ENCODE peak calls at places on chromosomes 1 and 21, in four cellular contexts. E is lower lobe of right lung, G is AG04450, H is right lobe of liver. A is an unnamed sample.

GRCh38 chr1:18414321-18414720 is 66.4 kb upstream of the KLHDC7A start:
- DNase-seq in E (no peak), G (no peak), H (no peak), A (no peak)

GRCh38 chr1:41532206-41532975 is 47.9 kb upstream of the EDN2 start:
- DNase-seq in E (peak), G (no peak), H (no peak), A (no peak)

GRCh38 chr21:34284613-34285160 is 79.1 kb upstream of the KCNE2 start:
- DNase-seq in E (no peak), G (no peak), H (no peak), A (no peak)

GRCh38 chr1:27116697-27117096 is 38.2 kb downstream of the SLC9A1 start:
- DNase-seq in E (no peak), G (no peak), H (no peak), A (no peak)

GRCh38 chr1:171480035-171480434 is 5.3 kb upstream of the PRRC2C start:
- DNase-seq in E (no peak), G (no peak), H (no peak), A (no peak)

GRCh38 chr1:65195495-65196417 is 47.8 kb downstream of the AK4 start:
- DNase-seq in E (no peak), G (no peak), H (no peak), A (peak)

GRCh38 chr1:55235722-55236121 is 20.6 kb upstream of the USP24 start:
- DNase-seq in E (no peak), G (peak), H (no peak), A (peak)

GRCh38 chr1:234962340-234962989 is 166.2 kb downstream of the TOMM20 start:
- DNase-seq in E (no peak), G (peak), H (no peak), A (peak)

GRCh38 chr21:42105916-42106315 is 34.8 kb downstream of the UMODL1 start:
- DNase-seq in E (no peak), G (no peak), H (peak), A (no peak)

GRCh38 chr1:8889925-8890785 is 11.7 kb upstream of the ENO1 start:
- DNase-seq in E (peak), G (no peak), H (peak), A (no peak)

GRCh38 chr1:15430787-15431570 is 7.3 kb upstream of the CTRC start:
- DNase-seq in E (peak), G (no peak), H (peak), A (no peak)

GRCh38 chr1:155899683-155900082 is 11.5 kb downstream of the RIT1 start:
- DNase-seq in E (no peak), G (no peak), H (no peak), A (no peak)

GRCh38 chr21:20790113-20790512 is 208.1 kb upstream of the NCAM2 start:
- DNase-seq in E (no peak), G (no peak), H (no peak), A (no peak)

GRCh38 chr1:101781437-101781836 is 215.3 kb downstream of the OLFM3 start:
- DNase-seq in E (no peak), G (no peak), H (no peak), A (no peak)

GRCh38 chr21:37562920-37563640 is 196.5 kb downstream of the DYRK1A start:
- DNase-seq in E (peak), G (no peak), H (no peak), A (no peak)

GRCh38 chr1:240508950-240509349 is 103.0 kb downstream of the GREM2 start:
- DNase-seq in E (no peak), G (no peak), H (no peak), A (peak)

GRCh38 chr1:61441723-61442262 is 283.1 kb downstream of the TM2D1 start:
- DNase-seq in E (no peak), G (no peak), H (no peak), A (no peak)

GRCh38 chr1:89566761-89567174 is 42.1 kb downstream of the LRRC8B start:
- DNase-seq in E (peak), G (no peak), H (peak), A (no peak)

GRCh38 chr1:168609133-168609715 is 32.8 kb downstream of the XCL1 start:
- DNase-seq in E (no peak), G (no peak), H (no peak), A (no peak)

GRCh38 chr1:198556969-198557368 is 16.5 kb upstream of the ATP6V1G3 start:
- DNase-seq in E (peak), G (no peak), H (peak), A (peak)

GRCh38 chr1:162347281-162347680 is 29.4 kb downstream of the SPATA46 start:
- DNase-seq in E (no peak), G (no peak), H (no peak), A (no peak)

GRCh38 chr1:59672851-59673574 is 141.7 kb upstream of the HOOK1 start:
- DNase-seq in E (peak), G (no peak), H (no peak), A (peak)

GRCh38 chr1:62746086-62746808 is 37.7 kb upstream of the ATG4C start:
- DNase-seq in E (no peak), G (no peak), H (no peak), A (peak)

GRCh38 chr1:51998701-51999100 is 8.2 kb upstream of the RAB3B start:
- DNase-seq in E (no peak), G (no peak), H (no peak), A (no peak)

GRCh38 chr1:159442428-159442827 is 2.9 kb downstream of the OR10J1 start:
- DNase-seq in E (no peak), G (no peak), H (no peak), A (no peak)

GRCh38 chr1:190067592-190067991 is 410.1 kb downstream of the BRINP3 start:
- DNase-seq in E (no peak), G (peak), H (no peak), A (no peak)

GRCh38 chr1:212219679-212220463 is 65.3 kb upstream of the PPP2R5A start:
- DNase-seq in E (no peak), G (no peak), H (no peak), A (no peak)

GRCh38 chr1:224734261-224734935 is 118.3 kb downstream of the CNIH3 start:
- DNase-seq in E (no peak), G (no peak), H (no peak), A (no peak)

GRCh38 chr1:181097242-181097641 is 8.7 kb downstream of the IER5 start:
- DNase-seq in E (no peak), G (no peak), H (no peak), A (no peak)

GRCh38 chr1:165949335-165950130 is 122.1 kb downstream of the UCK2 start:
- DNase-seq in E (no peak), G (no peak), H (no peak), A (no peak)

GRCh38 chr1:169513208-169513607 is 27.5 kb upstream of the SLC19A2 start:
- DNase-seq in E (no peak), G (no peak), H (no peak), A (no peak)

GRCh38 chr1:148318123-148318899 is 164.8 kb downstream of the PPIAL4G start:
- DNase-seq in E (peak), G (no peak), H (no peak), A (no peak)

GRCh38 chr1:47592296-47592975 is 154.6 kb downstream of the FOXD2 start:
- DNase-seq in E (no peak), G (no peak), H (no peak), A (no peak)

GRCh38 chr1:96309783-96310182 is 411.8 kb upstream of the PTBP2 start:
- DNase-seq in E (no peak), G (peak), H (no peak), A (no peak)

GRCh38 chr1:98962156-98962555 is 42.5 kb downstream of the PLPPR5 start:
- DNase-seq in E (no peak), G (no peak), H (no peak), A (no peak)

GRCh38 chr1:19257178-19257914 is 5.7 kb downstream of the MRTO4 start:
- DNase-seq in E (no peak), G (no peak), H (no peak), A (no peak)

GRCh38 chr1:57061369-57061768 is 95.6 kb upstream of the C8B start:
- DNase-seq in E (no peak), G (no peak), H (no peak), A (peak)

GRCh38 chr1:5620997-5621396 is 371.2 kb downstream of the NPHP4 start:
- DNase-seq in E (no peak), G (no peak), H (no peak), A (no peak)

GRCh38 chr1:220891221-220892085 is 12.2 kb downstream of the HLX start:
- DNase-seq in E (no peak), G (no peak), H (no peak), A (no peak)
- H3K4me3 ChIP-seq in E (no peak), G (no peak), H (no peak), A (no peak)

GRCh38 chr1:978069-978834 is 3.6 kb downstream of the PERM1 start:
- DNase-seq in E (no peak), G (no peak), H (peak), A (no peak)

GRCh38 chr1:974687-975328 is 7.1 kb downstream of the PERM1 start:
- DNase-seq in E (no peak), G (no peak), H (no peak), A (no peak)

GRCh38 chr1:975365-975764 is 6.5 kb downstream of the PERM1 start:
- DNase-seq in E (no peak), G (no peak), H (peak), A (no peak)

GRCh38 chr1:974293-974640 is 7.6 kb downstream of the PERM1 start:
- DNase-seq in E (no peak), G (no peak), H (peak), A (no peak)

GRCh38 chr1:975896-976683 is 5.8 kb downstream of the PERM1 start:
- DNase-seq in E (peak), G (no peak), H (peak), A (no peak)
- H3K4me3 ChIP-seq in E (peak), G (no peak), H (no peak), A (no peak)

GRCh38 chr1:1630191-1630964 is 1.6 kb upstream of the MMP23B start:
- DNase-seq in E (peak), G (no peak), H (peak), A (no peak)
- H3K4me3 ChIP-seq in E (peak), G (no peak), H (peak), A (no peak)

GRCh38 chr1:109466100-109466439 is 276 bp upstream of the SYPL2 start:
- DNase-seq in E (no peak), G (no peak), H (no peak), A (no peak)

GRCh38 chr1:109468903-109469302 is 2.6 kb downstream of the SYPL2 start:
- DNase-seq in E (no peak), G (no peak), H (no peak), A (no peak)

GRCh38 chr1:109470245-109470644 is 3.9 kb downstream of the SYPL2 start:
- DNase-seq in E (no peak), G (no peak), H (no peak), A (no peak)

GRCh38 chr1:109466440-109467300 is at the start of gene SYPL2:
- DNase-seq in E (peak), G (no peak), H (peak), A (no peak)

GRCh38 chr1:109467301-109467777 is 993 bp downstream of the SYPL2 start:
- DNase-seq in E (no peak), G (no peak), H (no peak), A (no peak)
- H3K4me3 ChIP-seq in E (peak), G (no peak), H (peak), A (no peak)

GRCh38 chr1:186829679-186830587 is 1.2 kb downstream of the PLA2G4A start:
- DNase-seq in E (no peak), G (no peak), H (no peak), A (no peak)

GRCh38 chr1:186834405-186834958 is 5.7 kb downstream of the PLA2G4A start:
- DNase-seq in E (no peak), G (no peak), H (no peak), A (no peak)

GRCh38 chr1:186828612-186829542 is at the start of gene PLA2G4A:
- DNase-seq in E (peak), G (no peak), H (peak), A (peak)
- H3K4me3 ChIP-seq in E (peak), G (peak), H (peak), A (peak)

DNA sequence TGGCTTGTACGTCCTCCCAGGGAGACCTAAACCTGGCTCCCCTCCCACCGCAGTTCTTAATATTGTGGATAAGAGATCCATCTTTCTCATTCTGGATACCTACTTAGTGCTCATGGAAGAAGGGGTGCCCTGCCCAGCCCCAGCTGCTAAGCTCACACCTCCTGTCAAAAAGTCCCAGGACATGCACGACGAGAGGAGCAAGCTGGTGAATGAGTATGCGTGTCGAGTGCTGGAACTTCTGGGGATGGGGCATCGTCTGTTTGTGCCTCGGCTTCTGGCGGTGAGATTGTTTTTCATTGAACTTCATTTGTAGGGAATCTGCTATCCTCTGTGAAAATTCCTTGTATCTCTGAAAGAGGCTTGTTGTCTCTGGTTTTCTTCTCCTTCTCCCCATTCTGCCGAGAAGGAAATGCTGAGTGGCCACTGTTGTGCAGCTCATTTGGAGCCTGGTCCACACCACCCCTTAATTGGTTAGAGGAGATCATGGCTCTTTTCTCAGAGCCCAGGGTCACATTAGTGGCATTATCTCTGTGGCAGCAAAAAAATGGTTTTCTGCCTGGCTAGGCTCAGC is 199.4 kb upstream of the CACYBP start:
- DNase-seq in E (no peak), G (no peak), H (no peak), A (no peak)
- H3K4me3 ChIP-seq in E (peak), G (peak), H (peak), A (peak)

DNA sequence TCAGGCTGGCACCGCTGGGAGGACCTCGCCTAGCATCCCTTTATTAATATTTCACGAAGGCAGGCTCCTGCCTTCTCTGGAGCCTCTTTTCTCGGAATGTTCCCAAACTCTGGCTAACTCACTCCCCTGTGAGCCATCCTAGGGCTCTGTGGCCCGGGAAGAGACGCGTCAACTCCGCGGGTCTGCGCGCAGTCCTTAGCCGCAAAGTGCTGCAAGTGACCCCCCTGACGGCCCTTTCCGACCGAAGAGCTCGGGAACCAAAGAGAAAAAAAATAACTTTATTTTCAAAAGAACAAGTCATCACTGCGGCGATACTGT is 14.6 kb downstream of the NR5A2 start:
- DNase-seq in E (no peak), G (no peak), H (no peak), A (no peak)
- H3K4me3 ChIP-seq in E (peak), G (no peak), H (peak), A (no peak)

DNA sequence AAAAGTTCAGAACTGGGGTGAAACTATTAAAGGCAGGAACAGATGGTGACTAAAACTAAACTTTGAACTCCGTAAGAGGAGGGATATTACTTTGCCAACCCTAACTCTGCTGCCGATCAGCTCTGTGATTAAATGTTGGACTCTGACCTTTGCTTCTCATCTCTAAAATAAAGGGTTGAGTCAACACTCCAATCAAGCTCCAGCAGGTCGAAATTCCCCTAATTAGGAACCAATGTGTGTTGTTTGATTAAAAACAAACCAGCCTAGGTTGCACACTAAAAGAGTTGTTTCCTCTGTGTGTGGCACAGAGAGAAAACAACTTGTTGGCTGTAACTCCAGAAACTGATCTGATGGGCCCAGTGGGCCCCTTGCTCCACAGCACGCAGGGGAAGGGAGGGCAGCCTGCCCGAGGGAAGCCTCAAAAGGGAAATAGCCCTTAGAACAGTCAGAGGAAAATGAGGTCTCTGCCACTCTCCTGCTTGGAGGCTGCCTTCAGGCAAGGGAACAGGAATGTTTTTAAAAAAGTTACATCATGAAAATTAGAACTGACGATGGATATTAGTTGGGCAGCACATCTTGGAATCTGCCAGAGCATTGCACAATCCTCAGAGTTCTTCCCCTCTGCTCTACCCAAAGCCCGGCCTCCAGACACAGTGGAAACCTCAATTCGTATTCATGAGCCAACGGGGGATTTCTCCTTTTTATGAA is 69.3 kb downstream of the KCTD3 start:
- DNase-seq in E (no peak), G (no peak), H (no peak), A (no peak)
- H3K4me3 ChIP-seq in E (peak), G (no peak), H (peak), A (no peak)

GRCh38 chr1:36160949-36161485 is 5.1 kb downstream of the MAP7D1 start:
- DNase-seq in E (peak), G (no peak), H (peak), A (no peak)

GRCh38 chr1:36162680-36163079 is 6.7 kb downstream of the MAP7D1 start:
- DNase-seq in E (no peak), G (no peak), H (no peak), A (no peak)

GRCh38 chr1:36160388-36160948 is 4.5 kb downstream of the MAP7D1 start:
- DNase-seq in E (no peak), G (no peak), H (no peak), A (no peak)

GRCh38 chr1:36163426-36163825 is 7.5 kb downstream of the MAP7D1 start:
- DNase-seq in E (no peak), G (no peak), H (no peak), A (no peak)

GRCh38 chr1:36161656-36162531 is 5.9 kb downstream of the MAP7D1 start:
- DNase-seq in E (peak), G (no peak), H (no peak), A (no peak)
- H3K4me3 ChIP-seq in E (peak), G (peak), H (no peak), A (peak)

GRCh38 chr1:30907390-30907640 is 1.2 kb downstream of the SDC3 start:
- DNase-seq in E (no peak), G (no peak), H (no peak), A (no peak)
- H3K4me3 ChIP-seq in E (peak), G (peak), H (peak), A (peak)